ENCODE peak calls at places on chromosomes 4 and X, in four cellular contexts. L is mesendoderm, O is IMR-90, E is H1. R is an unnamed sample. For H3K79me1, the result is how much of the 10 kb centered on the place peaks cover.

GRCh38 chr4:114807357-114807756 is 208.8 kb downstream of the UGT8 start:
- DNase-seq in L (no peak), E (no peak), O (no peak), R (no peak)

GRCh38 chrX:135520553-135521404 is at the start of gene INTS6L:
- DNase-seq in O (peak), L (peak), E (peak), R (peak)

GRCh38 chrX:18549643-18550042 is 122.3 kb downstream of the RS1 start:
- DNase-seq in E (no peak), O (no peak), L (peak), R (no peak)

GRCh38 chrX:117610049-117610448 is 506.6 kb downstream of the KLHL13 start:
- DNase-seq in O (no peak), L (no peak), E (no peak), R (no peak)

GRCh38 chrX:34915463-34916225 is 27.0 kb upstream of the FAM47B start:
- DNase-seq in L (no peak), E (no peak), O (no peak), R (no peak)

GRCh38 chr4:125703443-125703842 is 388.7 kb downstream of the FAT4 start:
- DNase-seq in L (no peak), E (no peak), O (peak), R (no peak)

GRCh38 chr4:40134206-40134917 is 62.5 kb upstream of the RHOH start:
- DNase-seq in L (peak), O (no peak), E (no peak), R (no peak)

GRCh38 chr4:177455591-177455990 is 13.4 kb upstream of the AGA start:
- DNase-seq in L (peak), E (no peak), O (peak), R (no peak)

GRCh38 chr4:178856139-178856800 is 1414.0 kb upstream of the AGA start:
- DNase-seq in L (peak), O (no peak), E (no peak), R (no peak)

GRCh38 chr4:152536545-152537182 is 772 bp upstream of the FBXW7 start:
- DNase-seq in L (no peak), O (peak), E (no peak), R (no peak)

GRCh38 chr4:81164126-81164525 is 50.9 kb downstream of the PRKG2 start:
- DNase-seq in O (no peak), L (no peak), E (no peak), R (no peak)

GRCh38 chrX:37314526-37314925 is 34.6 kb upstream of the PRRG1 start:
- DNase-seq in L (no peak), E (no peak), O (peak), R (no peak)

GRCh38 chr4:153519677-153520076 is 53.5 kb downstream of the TMEM131L start:
- DNase-seq in L (no peak), E (no peak), O (no peak), R (no peak)

GRCh38 chr4:143626134-143626859 is 74.2 kb downstream of the FREM3 start:
- DNase-seq in E (no peak), O (no peak), L (no peak), R (no peak)

GRCh38 chr4:74096265-74096980 is 2.6 kb downstream of the CXCL2 start:
- DNase-seq in O (no peak), E (no peak), L (no peak), R (no peak)

GRCh38 chr4:185838514-185839203 is 26.7 kb upstream of the SORBS2 start:
- DNase-seq in O (peak), E (no peak), L (peak), R (no peak)
- H3K4me2 ChIP-seq in O (peak), E (peak), L (no peak), R (peak)

DNA sequence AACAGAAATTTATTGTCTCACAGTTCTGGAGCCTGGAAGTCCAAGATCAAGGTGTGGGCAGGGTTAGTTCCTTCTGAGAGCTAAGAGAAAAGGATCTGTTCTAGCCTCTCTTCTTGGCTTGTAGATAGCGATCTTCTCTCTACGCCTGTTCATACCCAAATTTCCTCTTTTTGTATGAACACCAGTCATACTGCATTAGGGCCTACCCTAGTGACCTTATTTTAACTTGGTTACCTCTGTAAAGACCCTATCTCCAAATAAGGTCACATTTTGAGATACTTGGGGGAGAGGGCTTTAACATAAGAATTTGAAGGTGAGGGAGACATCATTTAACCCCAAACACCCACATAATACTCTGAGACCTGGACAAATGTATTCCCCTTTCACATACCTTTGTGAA is 55.6 kb upstream of the SPP1 start:
- DNase-seq in E (no peak), L (no peak), O (no peak), R (no peak)
- H3K79me1 ChIP-seq in E (under half), L (under half), O (under half), R (under half)

GRCh38 chr4:5616331-5616950 is 91.9 kb downstream of the EVC2 start:
- DNase-seq in O (no peak), E (no peak), L (no peak), R (no peak)

GRCh38 chr4:5615496-5616075 is 92.8 kb downstream of the EVC2 start:
- DNase-seq in L (peak), E (no peak), O (no peak), R (no peak)

GRCh38 chr4:5609265-5610007 is 98.9 kb downstream of the EVC2 start:
- DNase-seq in E (no peak), L (no peak), O (no peak), R (no peak)

GRCh38 chr4:5611656-5612187 is 96.6 kb downstream of the EVC2 start:
- DNase-seq in O (peak), L (peak), E (no peak), R (no peak)
- H3K56ac ChIP-seq in O (no peak), L (no peak), E (no peak), R (no peak)

GRCh38 chrX:131791608-131792355 is 231.3 kb upstream of the STK26 start:
- DNase-seq in L (no peak), O (peak), E (no peak), R (no peak)
- H3K4me2 ChIP-seq in L (no peak), O (peak), E (no peak), R (no peak)

GRCh38 chr4:10172278-10173038 is 55.9 kb upstream of the WDR1 start:
- DNase-seq in L (no peak), E (no peak), O (no peak), R (no peak)
- H3K79me1 ChIP-seq in L (under half), E (under half), O (under half), R (under half)

GRCh38 chr4:119894650-119895208 is 171.9 kb downstream of the MAD2L1 start:
- DNase-seq in O (peak), L (no peak), E (no peak), R (no peak)
- H3K56ac ChIP-seq in O (no peak), L (no peak), E (no peak), R (no peak)

GRCh38 chr4:79227896-79228295 is 98.0 kb downstream of the NAA11 start:
- DNase-seq in O (no peak), E (no peak), L (no peak), R (no peak)
- H3K4me2 ChIP-seq in O (no peak), E (no peak), L (no peak), R (no peak)

GRCh38 chr4:3311489-3312171 is 18.8 kb downstream of the RGS12 start:
- DNase-seq in O (peak), E (no peak), L (no peak), R (no peak)
- H3K79me1 ChIP-seq in O (under half), E (under half), L (under half), R (under half)